ENCODE peak calls at places on chromosome 3, in four cellular contexts. Y, L, N and Z are unnamed samples.

GRCh38 chr3:57464011-57464410 is 80.1 kb downstream of the DNAH12 start:
- DNase-seq in Y (no peak), N (no peak), L (no peak), Z (no peak)

GRCh38 chr3:194198938-194199337 is 63.0 kb downstream of the HES1 start:
- DNase-seq in Y (no peak), L (no peak), N (no peak), Z (no peak)

GRCh38 chr3:61627768-61628185 is 66.4 kb downstream of the PTPRG start:
- DNase-seq in Y (no peak), L (peak), N (no peak), Z (no peak)

GRCh38 chr3:102179321-102180290 is 255.2 kb upstream of the ZPLD1 start:
- DNase-seq in N (peak), L (peak), Y (no peak), Z (no peak)

GRCh38 chr3:126666600-126667528 is 11.9 kb upstream of the TXNRD3 start:
- DNase-seq in N (no peak), L (no peak), Y (no peak), Z (no peak)

GRCh38 chr3:155270063-155270462 is 23.4 kb downstream of the STRIT1 start:
- DNase-seq in N (no peak), Y (no peak), L (no peak), Z (no peak)

GRCh38 chr3:94089126-94089525 is 26.3 kb downstream of the NSUN3 start:
- DNase-seq in L (no peak), Y (no peak), N (no peak), Z (no peak)

GRCh38 chr3:123431007-123431657 is 17.8 kb downstream of the ADCY5 start:
- DNase-seq in N (no peak), Y (no peak), L (no peak), Z (no peak)

GRCh38 chr3:111392911-111393351 is 149.1 kb upstream of the CD96 start:
- DNase-seq in L (peak), Y (no peak), N (no peak), Z (no peak)

GRCh38 chr3:42670670-42671069 is 14.7 kb upstream of the KLHL40 start:
- DNase-seq in L (no peak), Y (no peak), N (no peak), Z (no peak)

GRCh38 chr3:111598139-111598538 is 3.0 kb upstream of the ZBED2 start:
- DNase-seq in L (no peak), N (no peak), Y (no peak), Z (no peak)

GRCh38 chr3:8767667-8768363 is 1.6 kb downstream of the OXTR start:
- DNase-seq in N (no peak), L (no peak), Y (peak), Z (no peak)

GRCh38 chr3:146313411-146314111 is 62.7 kb upstream of the PLSCR4 start:
- DNase-seq in N (no peak), Y (no peak), L (peak), Z (no peak)

GRCh38 chr3:62922326-62922725 is 47.1 kb upstream of the CADPS start:
- DNase-seq in N (no peak), L (no peak), Y (no peak), Z (no peak)

GRCh38 chr3:52396907-52397591 is 47.9 kb downstream of the SEMA3G start:
- DNase-seq in L (no peak), Y (no peak), N (no peak), Z (no peak)

GRCh38 chr3:48826451-48826850 is 21.2 kb downstream of the PRKAR2A start:
- DNase-seq in L (no peak), N (no peak), Y (no peak), Z (peak)

GRCh38 chr3:38575279-38575843 is 74.1 kb downstream of the SCN5A start:
- DNase-seq in N (no peak), Y (no peak), L (no peak), Z (no peak)

DNA sequence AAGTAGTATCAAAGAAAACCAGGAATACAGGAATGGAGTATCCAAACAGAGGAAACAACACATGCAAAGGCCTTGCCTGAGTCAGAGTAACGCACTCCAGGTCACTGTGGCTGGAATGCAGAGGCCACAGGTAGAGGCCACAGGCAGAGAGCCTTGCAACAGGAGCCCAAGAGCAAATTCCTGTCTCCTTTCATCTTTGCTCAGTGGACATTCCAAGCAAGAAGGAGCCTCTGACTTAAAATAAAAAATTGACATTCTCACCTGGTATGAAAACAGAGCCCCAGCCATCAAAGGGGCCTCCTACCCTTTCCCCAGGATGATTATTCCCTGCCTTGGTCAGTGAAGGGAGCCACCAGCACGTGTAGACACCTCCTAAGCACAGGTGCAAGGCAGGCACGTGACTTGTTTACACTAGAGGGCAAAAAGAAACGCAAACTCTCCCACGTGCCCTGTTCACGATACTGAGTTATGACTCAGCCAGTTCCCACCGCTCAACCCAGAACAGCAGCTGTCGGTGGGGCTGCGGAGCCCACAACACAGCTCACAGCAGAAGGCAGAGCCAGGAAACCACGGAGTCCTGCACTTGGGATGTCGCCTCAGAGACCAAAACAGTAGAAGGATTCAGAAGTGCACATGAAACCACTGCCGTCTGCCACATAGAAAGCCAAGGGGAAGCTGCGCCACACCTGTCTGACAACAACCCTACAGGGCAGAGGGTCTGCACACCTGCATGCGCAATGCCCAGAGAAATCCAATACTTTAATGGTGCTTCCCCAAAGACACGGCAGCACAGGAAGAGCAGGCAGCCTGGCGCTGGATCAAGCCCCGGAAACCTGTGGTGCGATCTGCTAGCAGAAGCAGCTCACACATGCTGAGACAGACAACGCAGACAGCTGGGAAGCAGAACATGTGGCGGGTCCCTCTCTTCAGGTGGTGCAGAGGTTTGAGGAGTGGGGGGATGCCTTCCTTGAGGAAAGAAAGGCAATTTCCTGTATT is 52.1 kb downstream of the ITGB5 start:
- DNase-seq in Y (no peak), L (peak), N (peak), Z (no peak)
- TF ChIP-seq CHD2 in Y (no peak), L (no peak), N (no peak), Z (no peak)

GRCh38 chr3:141487419-141488345 is 855 bp downstream of the RASA2 start:
- DNase-seq in L (peak), Y (peak), N (peak), Z (peak)
- TF ChIP-seq CHD2 in L (no peak), Y (no peak), N (no peak), Z (no peak)

GRCh38 chr3:175941352-175941751 is 1082.2 kb downstream of the NAALADL2 start:
- DNase-seq in L (peak), N (no peak), Y (no peak), Z (no peak)
- TF ChIP-seq CHD2 in L (no peak), N (no peak), Y (no peak), Z (no peak)

GRCh38 chr3:114176890-114177289 is 2.0 kb downstream of the DRD3 start:
- DNase-seq in L (no peak), N (no peak), Y (no peak), Z (no peak)

GRCh38 chr3:114175204-114175987 is 3.5 kb downstream of the DRD3 start:
- DNase-seq in Y (no peak), L (no peak), N (no peak), Z (no peak)

GRCh38 chr3:114179575-114179974 is 723 bp upstream of the DRD3 start:
- DNase-seq in Y (peak), N (no peak), L (peak), Z (no peak)

GRCh38 chr3:114176487-114176886 is 2.4 kb downstream of the DRD3 start:
- DNase-seq in Y (no peak), N (no peak), L (no peak), Z (no peak)

GRCh38 chr3:114178770-114179368 is at the start of gene DRD3:
- DNase-seq in L (peak), Y (no peak), N (no peak), Z (peak)
- TF ChIP-seq CHD2 in L (no peak), Y (no peak), N (no peak), Z (no peak)

DNA sequence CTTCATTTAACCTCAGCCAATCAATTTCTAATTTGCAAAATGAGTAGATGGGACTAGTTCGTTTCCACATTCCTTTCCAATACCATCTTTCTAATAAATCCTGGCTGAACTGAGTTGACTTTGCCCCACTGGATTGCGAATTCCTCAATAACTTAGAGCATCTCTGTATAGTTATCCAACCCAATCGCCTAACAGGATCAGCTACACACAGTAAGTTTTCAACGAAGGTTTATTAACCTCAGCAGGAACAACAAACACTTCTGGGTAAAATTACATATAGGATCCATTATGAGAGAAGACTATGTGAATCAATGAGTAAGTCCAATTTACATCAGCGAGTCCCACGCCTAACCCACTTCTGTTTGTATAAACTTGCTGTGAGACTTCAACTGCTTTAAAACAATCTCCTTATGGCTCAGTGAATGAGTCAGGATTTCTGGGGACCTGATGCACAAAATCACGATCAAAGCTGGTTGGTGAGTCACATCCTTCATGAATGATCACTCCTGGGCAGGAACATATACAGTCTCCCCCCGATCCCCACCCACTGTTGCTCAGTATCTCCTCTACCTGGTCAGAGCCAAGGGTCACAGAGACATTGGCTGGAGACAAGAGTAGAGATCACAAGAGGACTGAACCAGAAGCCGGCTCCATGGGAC is 142.8 kb downstream of the EDEM1 start:
- DNase-seq in N (no peak), L (peak), Y (no peak), Z (peak)
- TF ChIP-seq CHD2 in N (no peak), L (no peak), Y (no peak), Z (no peak)

GRCh38 chr3:41075958-41076357 is 123.3 kb upstream of the CTNNB1 start:
- DNase-seq in L (no peak), N (no peak), Y (peak), Z (no peak)
- TF ChIP-seq CHD2 in L (no peak), N (no peak), Y (no peak), Z (no peak)

DNA sequence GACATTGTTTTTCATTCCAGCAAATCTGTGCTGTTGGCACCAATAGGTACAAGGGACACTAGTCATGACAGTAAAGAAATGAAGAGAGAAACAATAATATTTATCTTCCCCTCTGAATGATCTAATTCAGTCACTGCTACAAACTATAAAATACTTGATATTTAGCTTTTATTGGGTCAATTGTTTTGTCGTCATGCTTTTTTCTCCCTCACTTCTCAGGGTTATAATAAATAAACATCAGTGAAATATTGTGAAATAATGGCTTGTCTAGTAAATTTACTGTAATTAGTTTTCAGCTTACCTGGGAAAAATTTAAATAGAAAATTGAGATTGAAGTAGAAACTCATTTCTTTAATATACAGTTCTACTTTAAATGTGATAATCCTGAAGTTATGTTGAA is 166.7 kb upstream of the MLF1 start:
- DNase-seq in L (no peak), Y (no peak), N (no peak), Z (no peak)
- TF ChIP-seq CHD2 in L (no peak), Y (no peak), N (no peak), Z (no peak)

GRCh38 chr3:179967622-179968021 is 69.1 kb downstream of the PEX5L start:
- DNase-seq in Y (no peak), L (no peak), N (no peak), Z (no peak)

GRCh38 chr3:179969525-179969924 is 67.2 kb downstream of the PEX5L start:
- DNase-seq in L (peak), N (peak), Y (no peak), Z (no peak)

GRCh38 chr3:179962617-179963387 is 73.9 kb downstream of the PEX5L start:
- DNase-seq in N (no peak), L (no peak), Y (no peak), Z (no peak)

GRCh38 chr3:179961081-179962078 is 75.4 kb downstream of the PEX5L start:
- DNase-seq in N (peak), Y (no peak), L (no peak), Z (no peak)

DNA sequence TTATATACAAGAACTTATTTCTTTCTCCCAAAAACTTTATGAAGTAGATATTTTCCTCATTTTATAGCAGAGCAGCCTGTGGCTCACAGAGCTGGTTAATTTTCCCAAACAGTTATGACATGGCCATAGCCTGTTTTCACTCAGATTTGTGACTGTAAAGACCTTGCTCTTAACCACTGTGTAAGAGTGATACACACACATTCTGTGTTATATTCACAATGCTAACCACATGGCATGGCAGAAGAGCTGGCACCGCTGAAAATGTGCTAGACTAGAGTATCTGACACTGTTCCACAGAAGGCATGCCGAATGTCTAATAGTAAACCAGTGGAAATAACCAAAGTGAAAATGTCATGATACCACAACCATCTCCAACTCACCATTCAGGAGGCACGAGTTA is 71.9 kb downstream of the PEX5L start:
- DNase-seq in N (no peak), L (no peak), Y (no peak), Z (no peak)
- TF ChIP-seq CHD2 in N (no peak), L (no peak), Y (no peak), Z (no peak)

DNA sequence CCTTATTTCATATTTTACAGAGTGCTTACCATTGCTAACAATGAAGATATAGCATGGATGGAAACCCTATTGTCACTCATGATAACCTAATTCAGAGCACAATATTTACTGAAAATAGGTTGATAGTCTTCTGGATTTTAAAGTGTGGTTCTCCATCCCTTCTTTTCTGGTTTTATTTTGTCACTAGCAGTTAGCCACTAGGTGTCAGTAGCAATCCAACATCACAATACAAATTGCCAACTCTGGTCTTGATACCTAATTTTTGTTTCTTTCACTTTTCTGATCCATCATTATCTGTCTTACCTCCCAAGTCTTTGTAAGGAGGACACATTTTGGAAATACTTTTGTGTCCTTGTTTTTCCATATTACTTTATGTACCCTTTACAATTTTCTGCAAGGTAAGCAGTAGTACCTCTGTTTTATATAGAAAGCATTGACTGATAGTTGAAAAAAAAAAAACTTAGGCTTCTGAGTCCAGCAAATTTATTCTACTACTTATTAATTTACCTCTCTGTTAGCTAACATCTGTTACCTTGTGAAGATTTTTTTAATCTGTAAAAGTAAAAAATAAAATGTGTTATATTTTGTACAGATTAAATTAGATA is 28.3 kb upstream of the CRYBG3 start:
- DNase-seq in N (peak), L (peak), Y (peak), Z (peak)
- TF ChIP-seq CHD2 in N (no peak), L (no peak), Y (no peak), Z (no peak)